ENCODE peak calls at places on chromosomes 7 and 10, in nine cellular contexts. One of them, this sample, is unnamed.

GRCh38 chr7:41674505-41675023 is 28.3 kb downstream of the INHBA start:
- DNase-seq in CD8-positive, alpha-beta T cell: no peak
- DNase-seq in GM19239: no peak
- DNase-seq in T-helper 1 cell: no peak
- DNase-seq in ovary: no peak
- DNase-seq in COR-L47: no peak
- DNase-seq in NCI-H2171: no peak
- DNase-seq in A549: no peak
- DNase-seq in ACHN: no peak
- DNase-seq in this sample: no peak

GRCh38 chr7:1505731-1506550 is 1.8 kb upstream of the INTS1 start:
- DNase-seq in ovary: no peak
- DNase-seq in CD8-positive, alpha-beta T cell: no peak
- DNase-seq in T-helper 1 cell: no peak
- DNase-seq in ACHN: no peak
- DNase-seq in A549: peak; percentile 78
- DNase-seq in COR-L47: no peak
- DNase-seq in GM19239: no peak
- DNase-seq in NCI-H2171: peak; percentile 46
- DNase-seq in this sample: peak; percentile 16

GRCh38 chr7:24972991-24973390 is 7.0 kb downstream of the OSBPL3 start:
- DNase-seq in GM19239: no peak
- DNase-seq in CD8-positive, alpha-beta T cell: no peak
- DNase-seq in COR-L47: no peak
- DNase-seq in T-helper 1 cell: no peak
- DNase-seq in A549: no peak
- DNase-seq in ACHN: no peak
- DNase-seq in ovary: no peak
- DNase-seq in NCI-H2171: no peak
- DNase-seq in this sample: peak; percentile 51

GRCh38 chr7:121872831-121873764 is at the start of gene PTPRZ1:
- DNase-seq in ACHN: peak; percentile 26
- DNase-seq in CD8-positive, alpha-beta T cell: no peak
- DNase-seq in ovary: no peak
- DNase-seq in COR-L47: peak; percentile 61
- DNase-seq in GM19239: no peak
- DNase-seq in A549: no peak
- DNase-seq in T-helper 1 cell: no peak
- DNase-seq in NCI-H2171: peak; percentile 4
- DNase-seq in this sample: peak; percentile 10

GRCh38 chr10:97117372-97117771 is 68.4 kb downstream of the SLIT1 start:
- DNase-seq in T-helper 1 cell: no peak
- DNase-seq in CD8-positive, alpha-beta T cell: no peak
- DNase-seq in ACHN: peak; percentile 32
- DNase-seq in COR-L47: no peak
- DNase-seq in ovary: no peak
- DNase-seq in NCI-H2171: no peak
- DNase-seq in GM19239: no peak
- DNase-seq in A549: peak; percentile 42
- DNase-seq in this sample: peak; percentile 45

GRCh38 chr7:107939472-107940145 is 48.6 kb downstream of the DLD start:
- DNase-seq in NCI-H2171: no peak
- DNase-seq in COR-L47: no peak
- DNase-seq in T-helper 1 cell: no peak
- DNase-seq in GM19239: no peak
- DNase-seq in ovary: peak; percentile 69
- DNase-seq in CD8-positive, alpha-beta T cell: no peak
- DNase-seq in ACHN: peak; percentile 83
- DNase-seq in A549: no peak
- DNase-seq in this sample: no peak

GRCh38 chr10:46268076-46268881 is 18.5 kb upstream of the ANTXRL start:
- DNase-seq in GM19239: no peak
- DNase-seq in ovary: no peak
- DNase-seq in A549: no peak
- DNase-seq in T-helper 1 cell: peak; percentile 86
- DNase-seq in NCI-H2171: no peak
- DNase-seq in ACHN: no peak
- DNase-seq in CD8-positive, alpha-beta T cell: peak; percentile 72
- DNase-seq in COR-L47: no peak
- DNase-seq in this sample: no peak

GRCh38 chr7:155369766-155370165 is 72.1 kb downstream of the INSIG1 start:
- DNase-seq in NCI-H2171: no peak
- DNase-seq in CD8-positive, alpha-beta T cell: no peak
- DNase-seq in GM19239: no peak
- DNase-seq in COR-L47: no peak
- DNase-seq in T-helper 1 cell: no peak
- DNase-seq in ovary: no peak
- DNase-seq in ACHN: no peak
- DNase-seq in A549: no peak
- DNase-seq in this sample: no peak

GRCh38 chr10:104034401-104035053 is 51.2 kb downstream of the COL17A1 start:
- DNase-seq in T-helper 1 cell: no peak
- DNase-seq in CD8-positive, alpha-beta T cell: peak; percentile 45
- DNase-seq in ACHN: no peak
- DNase-seq in ovary: no peak
- DNase-seq in COR-L47: no peak
- DNase-seq in GM19239: no peak
- DNase-seq in A549: no peak
- DNase-seq in NCI-H2171: no peak
- DNase-seq in this sample: no peak

GRCh38 chr7:35536396-35536826 is 158.5 kb downstream of the HERPUD2 start:
- DNase-seq in T-helper 1 cell: no peak
- DNase-seq in NCI-H2171: no peak
- DNase-seq in COR-L47: no peak
- DNase-seq in ACHN: no peak
- DNase-seq in GM19239: no peak
- DNase-seq in ovary: no peak
- DNase-seq in CD8-positive, alpha-beta T cell: no peak
- DNase-seq in A549: no peak
- DNase-seq in this sample: no peak

GRCh38 chr7:98297619-98298286 is 16.3 kb downstream of the BRI3 start:
- DNase-seq in A549: no peak
- DNase-seq in CD8-positive, alpha-beta T cell: no peak
- DNase-seq in T-helper 1 cell: no peak
- DNase-seq in COR-L47: no peak
- DNase-seq in ACHN: no peak
- DNase-seq in ovary: no peak
- DNase-seq in NCI-H2171: no peak
- DNase-seq in GM19239: no peak
- DNase-seq in this sample: no peak

GRCh38 chr10:26914898-26915297 is 54.1 kb upstream of the ABI1 start:
- DNase-seq in NCI-H2171: no peak
- DNase-seq in CD8-positive, alpha-beta T cell: no peak
- DNase-seq in T-helper 1 cell: no peak
- DNase-seq in ovary: no peak
- DNase-seq in ACHN: no peak
- DNase-seq in A549: no peak
- DNase-seq in COR-L47: no peak
- DNase-seq in GM19239: no peak
- DNase-seq in this sample: no peak

GRCh38 chr10:28391283-28391682 is 88.4 kb upstream of the MPP7 start:
- DNase-seq in NCI-H2171: no peak
- DNase-seq in A549: no peak
- DNase-seq in ACHN: no peak
- DNase-seq in T-helper 1 cell: no peak
- DNase-seq in GM19239: no peak
- DNase-seq in CD8-positive, alpha-beta T cell: no peak
- DNase-seq in ovary: no peak
- DNase-seq in COR-L47: no peak
- DNase-seq in this sample: no peak

GRCh38 chr7:99090811-99091582 is 52.9 kb downstream of the SMURF1 start:
- DNase-seq in COR-L47: no peak
- DNase-seq in GM19239: no peak
- DNase-seq in A549: no peak
- DNase-seq in T-helper 1 cell: no peak
- DNase-seq in ACHN: no peak
- DNase-seq in NCI-H2171: no peak
- DNase-seq in CD8-positive, alpha-beta T cell: no peak
- DNase-seq in ovary: no peak
- DNase-seq in this sample: no peak

GRCh38 chr10:127296696-127297095 is 100.3 kb upstream of the INSYN2A start:
- DNase-seq in ACHN: no peak
- DNase-seq in T-helper 1 cell: no peak
- DNase-seq in NCI-H2171: no peak
- DNase-seq in ovary: no peak
- DNase-seq in CD8-positive, alpha-beta T cell: no peak
- DNase-seq in A549: no peak
- DNase-seq in GM19239: no peak
- DNase-seq in COR-L47: no peak
- DNase-seq in this sample: no peak

GRCh38 chr10:93718937-93719725 is 16.7 kb upstream of the FRA10AC1 start:
- DNase-seq in A549: no peak
- DNase-seq in T-helper 1 cell: no peak
- DNase-seq in ovary: no peak
- DNase-seq in COR-L47: no peak
- DNase-seq in ACHN: no peak
- DNase-seq in GM19239: no peak
- DNase-seq in CD8-positive, alpha-beta T cell: no peak
- DNase-seq in NCI-H2171: no peak
- DNase-seq in this sample: no peak

GRCh38 chr7:123439186-123439585 is 95.2 kb downstream of the IQUB start:
- DNase-seq in T-helper 1 cell: no peak
- DNase-seq in GM19239: no peak
- DNase-seq in ovary: no peak
- DNase-seq in A549: no peak
- DNase-seq in CD8-positive, alpha-beta T cell: no peak
- DNase-seq in NCI-H2171: no peak
- DNase-seq in ACHN: no peak
- DNase-seq in COR-L47: no peak
- DNase-seq in this sample: no peak

GRCh38 chr10:34029455-34029854 is 695.0 kb upstream of the NRP1 start:
- DNase-seq in A549: no peak
- DNase-seq in T-helper 1 cell: no peak
- DNase-seq in ACHN: no peak
- DNase-seq in GM19239: no peak
- DNase-seq in ovary: no peak
- DNase-seq in COR-L47: no peak
- DNase-seq in CD8-positive, alpha-beta T cell: no peak
- DNase-seq in NCI-H2171: no peak
- DNase-seq in this sample: no peak

GRCh38 chr10:91162050-91162494 is 58.4 kb upstream of the PCGF5 start:
- DNase-seq in T-helper 1 cell: peak; percentile 6
- DNase-seq in ovary: no peak
- DNase-seq in GM19239: no peak
- DNase-seq in A549: peak; percentile 28
- DNase-seq in COR-L47: no peak
- DNase-seq in ACHN: peak; percentile 45
- DNase-seq in CD8-positive, alpha-beta T cell: no peak
- DNase-seq in NCI-H2171: no peak
- DNase-seq in this sample: peak; percentile 17

This sample was measured in SW480.